ENCODE peak calls at places on chromosomes 11 and 22, in five cellular contexts. R is cardiac muscle cell; Z is stomach; Q is CD8-positive, alpha-beta T cell; W is GM12865. S is an unnamed sample.

GRCh38 chr22:36411589-36412258 is 24.0 kb upstream of the MYH9 start:
- DNase-seq in R (no peak), Z (no peak), Q (peak; percentile 36), W (no peak), S (peak; percentile 65)

GRCh38 chr11:12983331-12983730 is 25.8 kb upstream of the RASSF10 start:
- DNase-seq in R (no peak), Z (no peak), Q (no peak), W (no peak), S (no peak)

GRCh38 chr11:67270256-67271211 is 4.3 kb downstream of the GRK2 start:
- DNase-seq in R (peak; percentile 47), Z (no peak), Q (peak; percentile 26), W (no peak), S (no peak)

GRCh38 chr22:22692707-22693530 is 48.5 kb downstream of the GGTLC2 start:
- DNase-seq in R (peak; percentile 63), Z (peak; percentile 75), Q (peak; percentile 70), W (peak; percentile 45), S (peak; percentile 20)

GRCh38 chr11:116413861-116414260 is 358.9 kb downstream of the BUD13 start:
- DNase-seq in R (no peak), Z (no peak), Q (no peak), W (no peak), S (no peak)

GRCh38 chr22:46897246-46897623 is 134.8 kb downstream of the TBC1D22A start:
- DNase-seq in R (no peak), Z (peak; percentile 15), Q (no peak), W (no peak), S (peak; percentile 26)

GRCh38 chr22:40679964-40680818 is 907 bp downstream of the MCHR1 start:
- DNase-seq in R (peak; percentile 37), Z (no peak), Q (no peak), W (no peak), S (no peak)

GRCh38 chr22:20671409-20672081 is 102.4 kb upstream of the SERPIND1 start:
- DNase-seq in R (no peak), Z (no peak), Q (no peak), W (no peak), S (no peak)

GRCh38 chr11:32015435-32015834 is 75.4 kb upstream of the RCN1 start:
- DNase-seq in R (no peak), Z (no peak), Q (no peak), W (no peak), S (no peak)

GRCh38 chr11:60776167-60776566 is 9.0 kb upstream of the MS4A10 start:
- DNase-seq in R (no peak), Z (no peak), Q (no peak), W (no peak), S (no peak)

GRCh38 chr22:22371031-22371541 is 126.5 kb downstream of the VPREB1 start:
- DNase-seq in R (peak; percentile 2), Z (no peak), Q (no peak), W (no peak), S (peak; percentile 4)

GRCh38 chr11:121236115-121237001 is 56.2 kb upstream of the SC5D start:
- DNase-seq in R (peak; percentile 15), Z (no peak), Q (no peak), W (peak; percentile 80), S (no peak)

GRCh38 chr22:30425616-30426394 is at the start of gene MTFP1:
- DNase-seq in R (peak; percentile 76), Z (peak; percentile 66), Q (peak; percentile 52), W (peak; percentile 83), S (no peak)

GRCh38 chr11:639324-639977 is 2.4 kb downstream of the DRD4 start:
- DNase-seq in R (no peak), Z (no peak), Q (no peak), W (no peak), S (no peak)
- H3K4me3 ChIP-seq in R (no peak overlapping the region), Z (no peak overlapping the region), Q (no peak overlapping the region), W (no peak overlapping the region), S (no peak overlapping the region)

DNA sequence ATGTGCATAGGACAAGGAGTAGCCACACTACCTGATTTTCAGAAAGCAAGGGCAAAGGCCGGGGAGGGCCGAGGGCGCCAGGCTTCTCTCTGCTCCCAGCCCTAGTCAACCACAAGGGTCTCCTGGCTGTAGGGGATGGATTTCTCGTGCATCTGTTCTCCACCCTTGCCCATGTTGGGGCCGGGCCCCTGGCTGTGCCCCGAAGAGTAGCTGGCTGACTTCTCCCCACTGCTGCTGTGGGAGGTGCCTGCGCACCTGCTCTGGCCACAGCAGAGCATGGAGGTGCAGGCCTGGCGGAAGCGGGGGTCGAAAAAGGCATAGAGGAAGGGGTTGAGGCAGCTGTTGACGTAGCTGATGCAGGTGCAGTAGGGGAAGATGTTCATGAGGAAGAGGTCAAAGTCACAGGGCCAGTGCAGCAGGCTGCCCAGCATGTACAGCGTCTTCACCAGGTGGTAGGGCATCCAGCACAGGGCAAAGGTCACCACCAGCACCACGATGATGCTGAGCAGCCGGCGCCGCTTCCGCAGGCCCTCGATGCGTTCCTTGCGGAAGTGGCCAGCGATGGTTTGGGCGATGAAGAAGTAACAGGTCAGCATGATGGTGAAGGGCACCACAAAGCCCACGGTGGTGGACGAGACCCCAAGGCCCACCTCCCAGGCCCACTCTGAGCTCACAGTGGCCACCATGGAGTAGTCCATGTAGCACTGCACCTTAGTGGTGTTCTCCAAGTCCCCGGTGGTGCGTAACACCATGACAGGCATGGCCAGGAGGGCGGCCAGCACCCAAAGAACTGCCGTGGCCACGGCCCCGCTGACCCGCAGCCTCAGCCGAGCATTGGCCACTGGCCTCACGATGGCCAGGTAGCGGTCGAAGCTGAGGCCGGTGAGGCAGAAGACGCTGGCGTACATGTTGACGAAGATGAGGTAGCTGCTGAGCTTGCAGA is 1.0 kb downstream of the APLNR start:
- DNase-seq in R (no peak), Z (no peak), Q (no peak), W (no peak), S (no peak)
- H3K4me3 ChIP-seq in R (peak overlapping the region; percentile 21), Z (no peak overlapping the region), Q (no peak overlapping the region), W (no peak overlapping the region), S (no peak overlapping the region)

GRCh38 chr11:58968251-58968711 is 29.0 kb downstream of the GLYATL1 start:
- DNase-seq in R (no peak), Z (peak; percentile 28), Q (no peak), W (no peak), S (no peak)

GRCh38 chr11:58958500-58958899 is 19.2 kb downstream of the GLYATL1 start:
- DNase-seq in R (peak; percentile 2), Z (peak; percentile 57), Q (peak; percentile 25), W (peak; percentile 65), S (peak; percentile 45)

GRCh38 chr11:58957922-58958321 is 18.6 kb downstream of the GLYATL1 start:
- DNase-seq in R (no peak), Z (no peak), Q (no peak), W (peak; percentile 58), S (no peak)

GRCh38 chr11:58965246-58965985 is 26.1 kb downstream of the GLYATL1 start:
- DNase-seq in R (no peak), Z (no peak), Q (no peak), W (no peak), S (no peak)

DNA sequence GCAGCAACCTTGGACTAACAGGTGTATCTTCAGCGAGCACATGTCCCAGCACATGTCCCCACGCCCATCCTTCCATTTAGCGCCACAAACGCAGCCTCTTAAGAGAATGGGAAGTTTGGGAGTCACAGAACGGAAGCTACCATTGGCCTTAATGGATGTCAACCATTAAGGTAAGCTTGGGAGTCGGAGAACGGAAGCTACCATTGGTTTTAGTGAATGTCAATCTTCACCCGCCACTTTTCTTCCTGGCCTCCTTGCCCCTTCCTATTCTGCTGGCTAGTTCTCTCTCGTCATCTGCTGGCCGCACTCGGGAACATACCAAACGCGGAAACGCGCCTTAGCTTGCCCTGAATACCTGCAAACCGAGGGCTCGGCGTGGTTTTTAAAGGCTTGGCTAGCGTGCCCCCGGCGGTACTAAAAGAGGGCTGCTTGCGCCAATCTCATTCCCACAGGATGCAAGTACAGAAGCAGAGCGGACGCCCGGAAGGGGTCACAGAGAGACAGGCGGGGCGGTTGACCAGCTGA is 24.3 kb downstream of the GLYATL1 start:
- DNase-seq in R (peak; percentile 76), Z (peak; percentile 33), Q (no peak), W (peak; percentile 13), S (peak; percentile 5)
- H3K4me3 ChIP-seq in R (peak overlapping the region; percentile 20), Z (peak overlapping the region; percentile 5), Q (no peak overlapping the region), W (no peak overlapping the region), S (no peak overlapping the region)

DNA sequence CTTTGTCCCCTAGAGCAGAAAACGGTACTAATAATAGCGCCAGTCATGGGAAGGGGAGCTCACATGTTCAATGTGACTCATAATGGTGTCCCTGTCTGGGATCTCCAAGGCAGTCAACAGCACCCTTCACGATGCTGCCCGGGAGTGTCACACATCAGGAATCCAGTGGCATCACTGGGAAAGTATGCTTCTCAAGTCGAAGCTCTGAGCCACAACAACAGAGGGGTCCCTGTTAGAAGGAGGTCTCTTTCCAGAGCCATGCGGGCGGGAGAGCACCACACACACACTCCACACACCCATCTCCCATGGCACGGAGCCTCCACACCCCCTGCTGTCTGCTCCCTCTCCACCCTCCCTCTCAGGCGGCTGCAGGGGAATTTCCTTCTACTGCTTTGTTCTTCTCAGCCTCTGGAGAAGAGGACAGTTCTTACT is 119.7 kb downstream of the ETS1 start:
- DNase-seq in R (peak; percentile 78), Z (no peak), Q (peak; percentile 59), W (no peak), S (no peak)
- H3K4me3 ChIP-seq in R (no peak overlapping the region), Z (no peak overlapping the region), Q (peak overlapping the region; percentile 5), W (no peak overlapping the region), S (no peak overlapping the region)

GRCh38 chr11:125402436-125402835 is 93.6 kb downstream of the FEZ1 start:
- DNase-seq in R (peak; percentile 47), Z (no peak), Q (no peak), W (no peak), S (no peak)

GRCh38 chr11:125404136-125404810 is 91.8 kb downstream of the FEZ1 start:
- DNase-seq in R (no peak), Z (no peak), Q (no peak), W (no peak), S (no peak)

GRCh38 chr11:125401746-125402145 is 94.3 kb downstream of the FEZ1 start:
- DNase-seq in R (peak; percentile 44), Z (no peak), Q (no peak), W (no peak), S (no peak)

GRCh38 chr11:125407046-125407445 is 89.0 kb downstream of the FEZ1 start:
- DNase-seq in R (no peak), Z (no peak), Q (no peak), W (no peak), S (no peak)

DNA sequence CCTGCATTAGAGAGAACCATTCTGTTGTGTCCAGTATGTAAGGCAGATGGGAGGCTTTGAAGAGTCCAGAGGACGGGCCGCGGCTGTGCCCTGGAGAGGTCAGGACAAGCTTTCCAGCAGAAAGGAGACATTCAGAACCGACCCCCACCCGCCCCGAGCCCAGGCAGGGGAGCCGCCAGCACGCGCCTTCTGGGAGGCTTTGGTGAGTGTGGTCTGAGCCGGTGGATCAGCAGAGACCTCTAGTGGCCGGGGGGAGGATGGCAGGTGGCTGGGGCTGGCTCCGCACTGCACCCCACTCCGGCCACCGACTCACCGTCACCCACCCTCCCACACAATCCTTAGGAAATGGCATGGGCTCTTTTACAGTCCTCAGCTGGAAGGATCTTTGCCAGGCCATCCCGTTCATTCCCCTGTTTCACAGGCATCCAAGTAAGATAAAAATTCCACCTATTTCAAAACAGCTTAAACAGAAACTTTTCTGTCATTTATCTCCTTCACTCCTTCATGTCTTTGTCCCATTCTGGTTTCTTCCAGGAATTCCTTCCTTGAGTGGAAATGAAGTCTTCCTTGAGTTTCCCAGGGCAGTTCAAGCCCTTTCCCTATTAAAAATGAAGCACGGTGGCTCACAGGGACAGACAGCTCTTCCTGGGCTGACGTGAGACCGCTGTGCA is 91.1 kb downstream of the FEZ1 start:
- DNase-seq in R (peak; percentile 66), Z (peak; percentile 69), Q (peak; percentile 57), W (peak; percentile 53), S (peak; percentile 12)
- H3K4me3 ChIP-seq in R (no peak overlapping the region), Z (peak overlapping the region; percentile 16), Q (no peak overlapping the region), W (no peak overlapping the region), S (no peak overlapping the region)